ENCODE peak calls at places on chromosomes 16 and 17, in four cellular contexts. Q is heart right ventricle, A is left lung, P is keratinocyte. H is an unnamed sample.
A peak's percentile ranks its signal among the peaks of the same experiment; 100 is the strongest.

GRCh38 chr16:27776556-27776955 is 226.6 kb downstream of the KATNIP start:
- DNase-seq in Q (no peak), A (no peak), P (no peak), H (no peak)

GRCh38 chr17:83056583-83057396 is 22.6 kb upstream of the METRNL start:
- DNase-seq in Q (no peak), A (peak; percentile 33), P (no peak), H (peak; percentile 14)

GRCh38 chr17:4305224-4305623 is 41.4 kb upstream of the ANKFY1 start:
- DNase-seq in Q (no peak), A (no peak), P (no peak), H (no peak)

GRCh38 chr17:19501219-19501618 is 32.4 kb upstream of the SLC47A1 start:
- DNase-seq in Q (no peak), A (no peak), P (no peak), H (no peak)

GRCh38 chr17:27559996-27560481 is 70.9 kb upstream of the LGALS9 start:
- DNase-seq in Q (peak; percentile 73), A (peak; percentile 63), P (no peak), H (no peak)

GRCh38 chr16:391885-392335 is 5.1 kb upstream of the NME4 start:
- DNase-seq in Q (no peak), A (no peak), P (peak; percentile 65), H (peak; percentile 64)

GRCh38 chr17:68642118-68642412 is 40.9 kb upstream of the FAM20A start:
- DNase-seq in Q (no peak), A (no peak), P (no peak), H (no peak)

GRCh38 chr17:66655861-66656260 is 179.1 kb upstream of the CACNG5 start:
- DNase-seq in Q (no peak), A (no peak), P (peak; percentile 81), H (no peak)

GRCh38 chr16:84484579-84485254 is 19.7 kb downstream of the MEAK7 start:
- DNase-seq in Q (peak; percentile 76), A (no peak), P (no peak), H (peak; percentile 54)

GRCh38 chr16:71626018-71626857 is at the start of gene MARVELD3:
- DNase-seq in Q (peak; percentile 18), A (peak; percentile 70), P (no peak), H (peak; percentile 80)

GRCh38 chr16:6018848-6019489 is 921.4 kb upstream of the EEF2KMT start:
- DNase-seq in Q (no peak), A (no peak), P (no peak), H (no peak)

GRCh38 chr16:53159781-53160436 is 105.1 kb downstream of the CHD9 start:
- DNase-seq in Q (no peak), A (no peak), P (no peak), H (no peak)

GRCh38 chr17:59558953-59559352 is 6.5 kb upstream of the DHX40 start:
- DNase-seq in Q (no peak), A (no peak), P (no peak), H (no peak)

GRCh38 chr17:34637548-34638525 is 58.5 kb downstream of the TMEM132E start:
- DNase-seq in Q (peak; percentile 73), A (peak; percentile 72), P (peak; percentile 23), H (peak; percentile 78)

GRCh38 chr16:50756466-50756865 is 14.6 kb downstream of the CYLD start:
- DNase-seq in Q (no peak), A (no peak), P (no peak), H (no peak)

GRCh38 chr17:82236142-82236971 is 7.5 kb downstream of the SLC16A3 start:
- DNase-seq in Q (peak; percentile 67), A (peak; percentile 53), P (no peak), H (peak; percentile 89)

GRCh38 chr17:57902800-57903759 is 52.1 kb downstream of the CUEDC1 start:
- DNase-seq in Q (peak; percentile 87), A (peak; percentile 91), P (peak; percentile 82), H (peak; percentile 88)

GRCh38 chr17:63694229-63694973 is 5.5 kb downstream of the LIMD2 start:
- DNase-seq in Q (no peak), A (no peak), P (no peak), H (no peak)

GRCh38 chr17:14372905-14373559 is 72.2 kb downstream of the HS3ST3B1 start:
- DNase-seq in Q (no peak), A (no peak), P (no peak), H (peak; percentile 52)
- H3K27ac ChIP-seq in Q (no peak overlapping the region), A (no peak overlapping the region), P (no peak overlapping the region), H (peak overlapping the region; percentile 77)

GRCh38 chr17:79520134-79520892 is 90.5 kb downstream of the RBFOX3 start:
- DNase-seq in Q (no peak), A (no peak), P (no peak), H (no peak)

GRCh38 chr17:79520893-79521210 is 90.0 kb downstream of the RBFOX3 start:
- DNase-seq in Q (no peak), A (no peak), P (no peak), H (no peak)

GRCh38 chr17:79524201-79524882 is 86.5 kb downstream of the RBFOX3 start:
- DNase-seq in Q (no peak), A (no peak), P (no peak), H (no peak)

GRCh38 chr17:79521225-79521624 is 89.6 kb downstream of the RBFOX3 start:
- DNase-seq in Q (no peak), A (no peak), P (no peak), H (no peak)

GRCh38 chr17:79522414-79522813 is 88.4 kb downstream of the RBFOX3 start:
- DNase-seq in Q (no peak), A (no peak), P (no peak), H (no peak)
- H3K27me3 ChIP-seq in Q (peaks cover 98% of the 10 kb centered on the region), A (peaks cover 99% of the 10 kb centered on the region), P (peaks cover 60% of the 10 kb centered on the region), H (no peaks in the 10 kb centered on the region)

DNA sequence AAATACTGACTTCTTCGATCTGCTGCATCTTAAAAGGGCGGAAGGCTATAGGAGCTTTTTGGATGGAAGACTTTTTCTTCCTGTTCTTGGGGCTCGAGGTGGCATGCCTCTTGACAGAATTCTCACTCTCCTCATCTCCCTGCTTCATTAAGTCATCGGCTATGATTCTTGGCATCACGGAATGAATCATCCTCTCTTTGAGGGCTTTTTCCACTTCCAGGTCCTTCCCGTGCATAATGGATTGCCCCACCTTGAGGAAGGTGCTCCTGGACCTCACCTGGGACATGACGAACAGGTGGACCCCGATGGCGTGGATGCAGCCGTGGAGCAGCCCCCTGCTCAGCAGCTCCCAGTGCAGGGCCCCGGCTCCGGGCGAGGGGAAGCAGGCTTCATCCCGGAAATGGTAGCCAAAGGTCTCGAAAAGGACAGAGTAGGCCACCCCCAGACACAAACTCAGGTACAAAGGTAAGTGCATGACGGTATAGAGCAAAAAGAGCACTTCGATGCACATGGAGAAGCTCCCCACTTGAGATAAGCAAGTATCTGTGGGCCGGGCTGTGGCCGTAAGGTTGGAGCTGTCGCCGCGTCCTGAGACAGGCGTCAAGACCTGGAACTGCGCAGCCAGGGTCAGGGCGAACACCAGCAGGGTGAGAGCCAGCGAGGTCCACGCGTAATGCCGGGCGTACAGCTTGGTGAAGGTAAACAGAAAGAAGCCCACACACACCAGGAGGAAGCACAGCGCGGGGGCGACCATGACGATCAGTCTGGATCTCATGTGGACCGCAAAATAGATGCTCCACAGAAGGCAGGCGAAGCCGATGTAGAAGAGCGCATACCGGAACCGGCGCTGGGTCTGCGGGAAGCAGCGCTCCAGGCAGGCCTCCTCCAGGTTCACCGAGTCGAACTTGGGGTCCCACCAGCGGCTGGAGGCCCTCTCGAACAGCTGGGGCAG is 1.7 kb downstream of the ADCY9 start:
- DNase-seq in Q (peak; percentile 25), A (no peak), P (no peak), H (no peak)
- H3K4me3 ChIP-seq in Q (peak overlapping the region; percentile 74), A (peak overlapping the region; percentile 59), P (no peak overlapping the region), H (peak overlapping the region; percentile 46)

GRCh38 chr16:67594956-67595355 is 32.6 kb downstream of the CTCF start:
- DNase-seq in Q (no peak), A (no peak), P (no peak), H (no peak)
- H3K27ac ChIP-seq in Q (no peak overlapping the region), A (no peak overlapping the region), P (peak overlapping the region; percentile 5), H (no peak overlapping the region)

GRCh38 chr17:75063201-75063600 is 16.2 kb downstream of the KCTD2 start:
- DNase-seq in Q (no peak), A (no peak), P (no peak), H (no peak)

GRCh38 chr17:75061618-75062017 is 14.6 kb downstream of the KCTD2 start:
- DNase-seq in Q (no peak), A (no peak), P (no peak), H (no peak)

GRCh38 chr17:75061055-75061438 is 14.0 kb downstream of the KCTD2 start:
- DNase-seq in Q (no peak), A (no peak), P (no peak), H (no peak)

GRCh38 chr17:75059369-75060345 is 12.6 kb downstream of the KCTD2 start:
- DNase-seq in Q (no peak), A (no peak), P (no peak), H (no peak)

DNA sequence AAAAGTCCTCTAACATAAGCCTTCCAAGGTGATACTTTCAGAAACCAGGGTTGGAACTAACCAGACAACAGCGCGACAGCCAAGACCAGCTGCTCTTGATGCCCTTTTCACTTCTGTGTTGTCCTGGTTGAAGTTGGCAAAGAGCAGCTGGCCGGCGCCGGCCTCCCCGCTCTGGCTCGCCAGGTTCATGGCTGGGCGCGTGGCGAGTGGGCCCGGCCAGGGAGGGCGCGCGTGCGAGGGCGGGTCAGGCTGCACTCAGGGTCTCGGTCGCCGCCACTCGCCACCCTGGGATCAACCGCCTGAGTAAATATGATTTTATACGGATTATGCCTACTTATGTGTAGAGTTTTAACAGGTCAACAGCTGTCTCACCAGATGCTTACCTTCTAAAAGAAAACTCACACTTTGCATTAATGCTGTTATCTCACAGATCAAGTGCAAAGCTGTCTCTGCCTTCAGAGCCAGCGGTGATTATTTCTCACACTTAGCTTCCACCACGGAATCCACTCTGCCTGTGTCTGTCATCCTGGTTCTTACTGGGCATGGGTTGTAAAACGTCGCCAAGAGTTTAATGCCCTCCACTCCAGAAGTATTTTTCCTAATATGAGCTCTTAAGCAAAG is 13.5 kb downstream of the KCTD2 start:
- DNase-seq in Q (peak; percentile 31), A (no peak), P (no peak), H (peak; percentile 72)
- H3K27me3 ChIP-seq in Q (no peaks in the 10 kb centered on the region), A (no peaks in the 10 kb centered on the region), P (no peaks in the 10 kb centered on the region), H (no peaks in the 10 kb centered on the region)

GRCh38 chr16:25013049-25013448 is 2.1 kb downstream of the ARHGAP17 start:
- DNase-seq in Q (no peak), A (no peak), P (no peak), H (no peak)

GRCh38 chr16:25013751-25014499 is 1.2 kb downstream of the ARHGAP17 start:
- DNase-seq in Q (no peak), A (no peak), P (no peak), H (no peak)

GRCh38 chr16:25011891-25012499 is 3.2 kb downstream of the ARHGAP17 start:
- DNase-seq in Q (no peak), A (no peak), P (no peak), H (no peak)

GRCh38 chr16:25010542-25010941 is 4.6 kb downstream of the ARHGAP17 start:
- DNase-seq in Q (no peak), A (no peak), P (no peak), H (no peak)

DNA sequence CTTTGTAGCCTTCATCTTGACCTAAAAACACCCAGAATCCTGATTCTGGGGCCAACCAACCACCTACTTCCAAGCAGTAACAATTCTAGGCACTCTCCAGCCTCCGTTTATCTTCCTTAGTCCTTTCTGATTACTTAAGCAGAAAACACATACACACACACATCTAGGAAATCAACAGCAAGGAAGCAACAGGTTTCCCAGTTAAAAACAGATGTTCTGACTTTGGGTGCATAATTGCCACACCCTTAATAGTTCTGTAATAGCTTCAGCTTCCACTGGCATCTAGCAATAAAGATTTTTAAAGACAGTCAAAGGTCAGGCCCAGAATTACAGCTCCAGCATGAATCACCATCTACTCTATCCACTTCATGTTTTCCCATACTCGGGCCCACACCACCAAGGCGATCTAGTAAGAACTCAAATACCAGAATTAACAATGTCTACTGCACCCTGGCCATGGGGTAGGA is 2.6 kb downstream of the ARHGAP17 start:
- DNase-seq in Q (no peak), A (no peak), P (no peak), H (no peak)
- H3K4me3 ChIP-seq in Q (peak overlapping the region; percentile 92), A (no peak overlapping the region), P (no peak overlapping the region), H (no peak overlapping the region)

H was measured in right lobe of liver.